ENCODE peak calls at places on chromosomes 16 and 17, in five cellular contexts. E is midbrain, Z is posterior vena cava, N is pancreas, K is left lung. H is an unnamed sample.

GRCh38 chr16:2195316-2196161 is 866 bp downstream of the CASKIN1 start:
- DNase-seq in N (no peak), E (no peak), Z (no peak), K (no peak), H (no peak)

GRCh38 chr16:49340466-49340865 is 33.1 kb upstream of the C16orf78 start:
- DNase-seq in K (no peak), N (no peak), Z (no peak), E (no peak), H (no peak)

GRCh38 chr16:11506816-11507305 is 79.9 kb downstream of the LITAF start:
- DNase-seq in E (no peak), Z (peak), N (no peak), K (no peak), H (no peak)

GRCh38 chr17:32240745-32241144 is 24.9 kb upstream of the RHBDL3 start:
- DNase-seq in K (no peak), N (no peak), E (no peak), Z (no peak), H (no peak)

GRCh38 chr17:13513039-13513405 is 88.7 kb downstream of the HS3ST3A1 start:
- DNase-seq in E (no peak), N (no peak), K (no peak), Z (peak), H (no peak)

GRCh38 chr16:89037261-89038152 is 56.1 kb upstream of the ACSF3 start:
- DNase-seq in E (no peak), Z (peak), N (no peak), K (peak), H (peak)

GRCh38 chr16:1206326-1206725 is 18.7 kb downstream of the TPSG1 start:
- DNase-seq in N (no peak), Z (no peak), K (no peak), E (no peak), H (no peak)

GRCh38 chr16:79897444-79898146 is 297.1 kb upstream of the MAF start:
- DNase-seq in N (peak), Z (no peak), E (no peak), K (no peak), H (no peak)

GRCh38 chr17:41870627-41871026 is 5.4 kb upstream of the KLHL11 start:
- DNase-seq in E (no peak), N (no peak), Z (peak), K (no peak), H (no peak)

GRCh38 chr16:22732315-22732840 is 81.6 kb upstream of the HS3ST2 start:
- DNase-seq in N (no peak), E (no peak), K (no peak), Z (no peak), H (no peak)

GRCh38 chr16:185213-185612 is 5.0 kb downstream of the HBQ1 start:
- DNase-seq in K (no peak), N (no peak), E (no peak), Z (no peak), H (no peak)

GRCh38 chr17:82096709-82097186 is 1.3 kb downstream of the FASN start:
- DNase-seq in N (peak), E (no peak), Z (no peak), K (no peak), H (no peak)

GRCh38 chr16:4795828-4796572 is 831 bp downstream of the SMIM22 start:
- DNase-seq in N (no peak), E (no peak), K (no peak), Z (no peak), H (no peak)

GRCh38 chr17:44543213-44543904 is 13.9 kb upstream of the FZD2 start:
- DNase-seq in N (no peak), E (no peak), Z (no peak), K (no peak), H (peak)

GRCh38 chr17:81508639-81509047 is 4.0 kb downstream of the ACTG1 start:
- DNase-seq in E (no peak), N (peak), K (peak), Z (no peak), H (no peak)

GRCh38 chr17:35341465-35341992 is 31.9 kb downstream of the SLFN11 start:
- DNase-seq in Z (no peak), N (no peak), K (no peak), E (no peak), H (no peak)

GRCh38 chr17:5396612-5397011 is 22.9 kb downstream of the NUP88 start:
- DNase-seq in E (no peak), K (no peak), N (no peak), Z (no peak), H (no peak)

GRCh38 chr16:57893559-57894389 is 77.2 kb downstream of the CNGB1 start:
- DNase-seq in N (peak), K (peak), Z (peak), E (no peak), H (no peak)

GRCh38 chr17:63740464-63741181 is 976 bp downstream of the STRADA start:
- DNase-seq in N (no peak), E (no peak), K (no peak), Z (no peak), H (no peak)

H was measured in endothelial cell.